ENCODE peak calls at places on chromosomes 5 and 9, in four cellular contexts. W, V, E and I are unnamed samples.

GRCh38 chr5:77029376-77029885 is 773 bp upstream of the AGGF1 start:
- DNase-seq in W (no peak), V (no peak), E (no peak), I (no peak)

GRCh38 chr5:143340891-143341685 is 62.4 kb downstream of the NR3C1 start:
- DNase-seq in W (peak), V (no peak), E (no peak), I (peak)

GRCh38 chr5:69295088-69295754 is 37.4 kb downstream of the CCDC125 start:
- DNase-seq in W (peak), V (no peak), E (no peak), I (peak)

GRCh38 chr5:77430726-77431125 is 61.4 kb downstream of the WDR41 start:
- DNase-seq in W (peak), V (peak), E (no peak), I (no peak)

GRCh38 chr5:28896949-28897348 is 1858.6 kb upstream of the CDH9 start:
- DNase-seq in W (no peak), V (no peak), E (no peak), I (peak)

GRCh38 chr9:106745457-106745856 is 117.5 kb upstream of the ZNF462 start:
- DNase-seq in W (peak), V (no peak), E (no peak), I (peak)

GRCh38 chr5:54667136-54667535 is 149.6 kb downstream of the SNX18 start:
- DNase-seq in W (peak), V (no peak), E (no peak), I (no peak)

GRCh38 chr5:116145416-116145815 is 60.6 kb downstream of the COMMD10 start:
- DNase-seq in W (no peak), V (no peak), E (no peak), I (no peak)

GRCh38 chr5:56085205-56085604 is 90.4 kb upstream of the IL6ST start:
- DNase-seq in W (peak), V (no peak), E (no peak), I (peak)

GRCh38 chr5:91032125-91032524 is 351.0 kb downstream of the ARRDC3 start:
- DNase-seq in W (no peak), V (no peak), E (no peak), I (no peak)

GRCh38 chr9:124481115-124481514 is 26.1 kb downstream of the NR5A1 start:
- DNase-seq in W (no peak), V (no peak), E (no peak), I (no peak)

GRCh38 chr5:132528866-132529634 is 14.3 kb downstream of the IL5 start:
- DNase-seq in W (no peak), V (no peak), E (no peak), I (no peak)

GRCh38 chr9:6049798-6050197 is 34.4 kb upstream of the RANBP6 start:
- DNase-seq in W (no peak), V (no peak), E (no peak), I (peak)

GRCh38 chr9:18890372-18890771 is 142.6 kb downstream of the SAXO1 start:
- DNase-seq in W (peak), V (no peak), E (no peak), I (peak)

GRCh38 chr5:125914471-125914870 is 508.7 kb upstream of the GRAMD2B start:
- DNase-seq in W (peak), V (no peak), E (no peak), I (no peak)

GRCh38 chr9:117412006-117412715 is 2.7 kb downstream of the ASTN2 start:
- DNase-seq in W (no peak), V (no peak), E (no peak), I (no peak)

GRCh38 chr5:175695161-175696126 is 37.6 kb downstream of the HRH2 start:
- DNase-seq in W (no peak), V (no peak), E (no peak), I (no peak)

GRCh38 chr5:21263361-21263760 is 1275.4 kb upstream of the CDH18 start:
- DNase-seq in W (peak), V (no peak), E (no peak), I (no peak)

GRCh38 chr5:42655982-42656660 is 100.5 kb upstream of the CCDC152 start:
- DNase-seq in W (peak), V (no peak), E (no peak), I (peak)

GRCh38 chr9:19457694-19458009 is 48.8 kb downstream of the ACER2 start:
- DNase-seq in W (no peak), V (no peak), E (no peak), I (no peak)

GRCh38 chr9:97845763-97846162 is 7.3 kb upstream of the FOXE1 start:
- DNase-seq in W (no peak), V (no peak), E (no peak), I (no peak)

GRCh38 chr9:34140853-34141252 is 14.4 kb upstream of the DCAF12 start:
- DNase-seq in W (no peak), V (no peak), E (no peak), I (peak)

GRCh38 chr9:127397722-127398647 is 1.0 kb downstream of the SLC2A8 start:
- DNase-seq in W (peak), V (no peak), E (peak), I (peak)

GRCh38 chr9:25048098-25048497 is 502.4 kb upstream of the IZUMO3 start:
- DNase-seq in W (no peak), V (no peak), E (no peak), I (no peak)

GRCh38 chr9:33450747-33451146 is 3.4 kb upstream of the AQP3 start:
- DNase-seq in W (no peak), V (no peak), E (no peak), I (no peak)

GRCh38 chr5:131758520-131758900 is 38.3 kb downstream of the FNIP1 start:
- DNase-seq in W (peak), V (no peak), E (no peak), I (no peak)

GRCh38 chr5:138177936-138178515 is 404 bp downstream of the BRD8 start:
- DNase-seq in W (peak), V (no peak), E (peak), I (peak)

GRCh38 chr5:77449277-77449676 is 42.8 kb downstream of the WDR41 start:
- DNase-seq in W (no peak), V (no peak), E (no peak), I (no peak)

GRCh38 chr9:13705913-13706312 is 426.4 kb upstream of the MPDZ start:
- DNase-seq in W (peak), V (no peak), E (peak), I (peak)

GRCh38 chr9:91037511-91038482 is 236.2 kb downstream of the SYK start:
- DNase-seq in W (peak), V (peak), E (peak), I (peak)

GRCh38 chr9:83062653-83063527 is at the start of gene RASEF:
- DNase-seq in W (peak), V (no peak), E (peak), I (no peak)

GRCh38 chr5:180116077-180116375 is 44.5 kb upstream of the RNF130 start:
- DNase-seq in W (no peak), V (no peak), E (no peak), I (no peak)

GRCh38 chr5:142716963-142717362 is 31.1 kb upstream of the FGF1 start:
- DNase-seq in W (peak), V (no peak), E (peak), I (peak)

GRCh38 chr5:10635257-10635860 is 71.5 kb downstream of the ANKRD33B start:
- DNase-seq in W (peak), V (no peak), E (no peak), I (peak)

GRCh38 chr5:50653946-50654345 is 12.5 kb upstream of the PARP8 start:
- DNase-seq in W (no peak), V (no peak), E (no peak), I (no peak)

DNA sequence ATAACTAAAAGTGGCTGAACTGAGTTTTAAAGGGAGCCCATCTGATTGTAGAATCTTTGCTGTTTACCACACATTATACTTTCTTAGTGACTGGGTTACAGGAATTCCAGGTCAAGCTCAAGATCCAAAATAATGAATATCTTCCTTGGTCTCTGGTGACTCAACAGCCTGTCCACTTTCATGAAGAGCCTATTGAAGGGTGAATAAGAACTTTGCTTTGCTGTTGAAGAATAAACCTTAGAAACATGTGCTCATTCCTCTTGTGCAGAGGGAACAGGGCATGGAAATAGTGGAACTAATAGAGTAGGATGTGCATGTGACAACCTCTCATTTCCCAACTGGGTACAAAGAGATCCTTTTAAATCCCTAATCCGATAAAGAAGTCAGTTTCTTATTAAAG is 21.4 kb downstream of the ALDH1A1 start:
- DNase-seq in W (peak), V (no peak), E (no peak), I (no peak)
- H3K4me3 ChIP-seq in W (no peak), V (no peak), E (no peak), I (no peak)

GRCh38 chr9:136854113-136854841 is 2.1 kb downstream of the MAMDC4 start:
- DNase-seq in W (no peak), V (no peak), E (no peak), I (no peak)
- TF ChIP-seq CTCF in W (no peak), V (no peak), E (no peak), I (no peak)

DNA sequence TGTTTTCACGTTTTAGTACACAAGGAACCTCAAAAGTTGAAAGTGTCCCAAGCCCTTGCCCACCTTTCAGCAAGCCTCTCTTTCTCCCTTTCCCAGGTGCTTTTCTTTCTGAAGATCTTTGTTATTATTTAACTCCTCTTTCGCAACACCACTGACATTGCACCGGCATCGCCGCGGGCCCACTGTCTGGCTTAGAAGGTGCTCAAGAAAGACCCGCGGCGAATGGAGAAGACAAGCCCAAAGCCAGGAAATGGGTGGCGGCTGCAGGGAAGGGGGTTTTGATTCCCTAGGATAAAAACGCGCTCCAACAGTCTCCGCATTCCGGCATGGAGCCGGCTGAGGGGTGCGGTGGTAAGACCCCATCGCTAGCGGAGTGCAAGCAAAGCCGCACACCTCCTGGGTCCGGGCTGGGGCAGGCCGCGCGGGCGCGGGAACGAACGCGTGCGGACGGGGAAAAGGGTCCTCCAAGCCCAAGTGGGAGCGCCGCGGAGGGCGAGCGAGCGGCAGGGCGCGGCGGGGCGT is 403 bp upstream of the AFAP1L1 start:
- DNase-seq in W (no peak), V (no peak), E (peak), I (no peak)
- H3K4me3 ChIP-seq in W (peak), V (peak), E (peak), I (peak)

GRCh38 chr5:112146323-112146848 is 272.7 kb downstream of the EPB41L4A start:
- DNase-seq in W (peak), V (peak), E (peak), I (peak)
- TF ChIP-seq CTCF in W (no peak), V (no peak), E (no peak), I (no peak)

GRCh38 chr9:69824497-69825252 is 4.1 kb downstream of the CFAP95 start:
- DNase-seq in W (no peak), V (no peak), E (no peak), I (no peak)

GRCh38 chr9:69817202-69817601 is 3.4 kb upstream of the CFAP95 start:
- DNase-seq in W (no peak), V (no peak), E (no peak), I (no peak)

GRCh38 chr9:69820955-69821788 is 555 bp downstream of the CFAP95 start:
- DNase-seq in W (no peak), V (no peak), E (no peak), I (no peak)

GRCh38 chr9:69818946-69819345 is 1.7 kb upstream of the CFAP95 start:
- DNase-seq in W (peak), V (peak), E (no peak), I (no peak)

DNA sequence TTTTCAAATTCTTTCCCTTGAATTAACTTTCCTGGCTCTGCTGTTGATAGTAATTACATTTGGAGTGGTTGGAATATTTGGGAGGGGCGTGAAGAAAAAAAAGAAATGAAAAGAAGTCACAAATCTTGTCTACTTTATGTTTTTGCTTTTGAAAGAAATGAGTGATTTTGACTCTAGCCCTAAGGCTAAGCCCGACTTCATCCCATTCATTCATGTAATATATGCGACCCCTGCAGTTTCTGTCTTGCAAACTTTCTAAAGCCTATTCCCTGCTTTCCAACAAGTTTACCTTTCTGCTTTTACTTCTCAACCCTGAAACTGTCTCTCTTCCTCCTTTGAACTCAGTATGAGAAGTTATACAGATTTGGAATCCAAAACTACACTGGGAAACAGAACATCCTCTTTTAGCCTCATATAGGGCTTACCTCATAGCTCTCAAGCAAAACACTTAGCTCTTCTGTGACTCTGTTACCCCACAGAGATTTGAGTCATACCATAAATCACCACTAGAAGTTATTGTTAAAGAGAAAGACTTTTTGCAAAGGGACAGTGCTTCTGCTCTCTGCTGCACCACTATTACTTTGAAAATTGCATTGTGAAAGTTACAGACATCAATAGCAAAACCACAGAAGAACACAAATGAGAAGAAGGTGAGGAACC is 1.6 kb downstream of the CFAP95 start:
- DNase-seq in W (peak), V (no peak), E (no peak), I (no peak)
- H3K4me3 ChIP-seq in W (no peak), V (no peak), E (no peak), I (no peak)

DNA sequence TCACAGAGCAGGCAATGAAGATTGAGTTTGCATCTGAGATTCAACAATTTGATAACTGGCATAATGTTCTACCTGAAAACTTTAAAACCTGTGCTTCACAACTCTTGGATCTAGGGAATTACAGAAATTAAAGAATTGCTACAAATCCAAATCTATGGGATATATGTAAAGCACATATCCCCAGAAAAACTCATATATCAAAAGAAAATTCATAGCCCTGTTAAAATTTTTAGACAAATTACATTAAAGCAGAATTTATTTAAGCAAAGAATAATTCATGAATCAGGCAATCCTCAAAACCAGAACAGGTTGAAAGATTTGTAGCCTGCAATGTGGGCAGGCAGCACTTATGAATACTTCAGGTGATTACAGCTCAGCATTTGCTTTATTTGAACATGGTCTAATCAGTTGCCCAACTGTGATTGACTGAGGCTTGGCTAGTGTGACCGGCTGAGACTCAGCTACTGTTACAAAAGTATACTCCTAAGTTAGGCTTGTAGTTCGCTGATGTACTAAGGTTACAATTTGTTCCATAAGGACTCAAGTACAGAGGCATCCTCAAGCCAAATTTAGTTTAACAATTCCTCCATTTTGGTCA is 10.3 kb upstream of the UBTD2 start:
- DNase-seq in W (no peak), V (no peak), E (no peak), I (no peak)
- TF ChIP-seq CTCF in W (no peak), V (no peak), E (no peak), I (no peak)

DNA sequence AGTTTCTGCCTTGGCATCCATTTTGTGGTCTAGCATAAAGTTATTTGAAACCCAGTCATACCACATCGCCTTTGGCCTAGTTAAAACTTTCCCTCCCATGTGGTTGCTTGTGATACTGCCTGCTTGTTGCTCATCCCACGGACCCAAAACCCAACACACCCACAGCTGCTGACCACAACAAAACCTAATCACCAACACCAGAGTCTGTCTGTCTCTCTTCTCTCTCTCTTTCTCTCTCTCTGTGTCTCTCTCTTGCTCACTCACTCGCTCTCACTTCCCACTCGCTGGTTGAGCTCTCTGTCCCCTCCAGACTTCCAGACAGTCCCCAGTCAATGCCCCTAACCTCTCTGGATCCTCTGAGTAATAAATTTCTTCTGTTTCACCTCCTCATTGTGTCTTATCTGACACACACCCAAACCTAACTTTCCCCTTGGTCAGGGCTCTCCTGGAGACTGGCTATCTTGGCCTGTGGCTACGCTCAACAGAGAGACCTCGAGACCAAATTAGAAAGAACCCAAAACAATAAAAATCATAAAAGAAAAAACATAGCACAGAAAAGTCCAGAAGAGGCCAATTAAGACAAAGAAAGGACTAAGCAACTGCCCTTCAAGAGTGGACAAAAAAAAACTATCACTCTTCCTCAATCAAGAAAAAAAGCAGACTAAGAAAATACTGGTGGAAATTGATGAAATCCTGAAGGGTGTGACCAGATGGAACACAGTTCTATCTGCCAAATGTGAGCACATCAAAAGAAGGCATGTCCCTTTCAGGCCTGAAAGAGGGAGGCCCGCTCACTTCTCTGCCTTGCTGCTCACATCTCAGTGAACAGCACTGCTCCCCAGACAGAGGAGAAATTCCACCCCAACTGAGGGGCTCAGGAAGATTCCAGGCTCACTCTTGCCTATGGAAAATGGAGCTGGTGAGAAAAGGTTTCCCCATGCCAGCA is 41.4 kb downstream of the TTLL11 start:
- DNase-seq in W (peak), V (no peak), E (no peak), I (peak)
- H3K4me3 ChIP-seq in W (no peak), V (no peak), E (no peak), I (no peak)